ENCODE peak calls at places on chromosome 20, in four cellular contexts. B is brain microvascular endothelial cell; Y is bronchial epithelial cell; J is CD8-positive, alpha-beta T cell. A is an unnamed sample.

GRCh38 chr20:31719644-31720485 is 2.8 kb downstream of the BCL2L1 start:
- DNase-seq in B (no peak), Y (peak; percentile 37), J (no peak), A (peak; percentile 88)

GRCh38 chr20:14569631-14570030 is 232.2 kb upstream of the FLRT3 start:
- DNase-seq in B (no peak), Y (no peak), J (no peak), A (no peak)

GRCh38 chr20:35883778-35884540 is 70.3 kb downstream of the SCAND1 start:
- DNase-seq in B (peak; percentile 100), Y (peak; percentile 100), J (peak; percentile 75), A (peak; percentile 98)

GRCh38 chr20:309841-310644 is 12.7 kb downstream of the ZCCHC3 start:
- DNase-seq in B (peak; percentile 99), Y (peak; percentile 68), J (peak; percentile 83), A (peak; percentile 98)

GRCh38 chr20:32763202-32763999 is 1.2 kb downstream of the DNMT3B start:
- DNase-seq in B (no peak), Y (no peak), J (no peak), A (no peak)

GRCh38 chr20:25017257-25017803 is 24.8 kb upstream of the APMAP start:
- DNase-seq in B (no peak), Y (peak; percentile 89), J (no peak), A (no peak)

GRCh38 chr20:36540551-36541211 is 638 bp upstream of the MYL9 start:
- DNase-seq in B (no peak), Y (no peak), J (no peak), A (no peak)

GRCh38 chr20:18750735-18751134 is 62.8 kb upstream of the SCP2D1 start:
- DNase-seq in B (no peak), Y (no peak), J (no peak), A (no peak)

GRCh38 chr20:54324041-54324440 is 116.2 kb downstream of the PFDN4 start:
- DNase-seq in B (no peak), Y (no peak), J (no peak), A (no peak)

GRCh38 chr20:10671221-10671849 is 2.5 kb downstream of the JAG1 start:
- DNase-seq in B (peak; percentile 91), Y (peak; percentile 90), J (no peak), A (peak; percentile 78)

GRCh38 chr20:33584976-33585375 is 77.2 kb upstream of the C20orf144 start:
- DNase-seq in B (no peak), Y (no peak), J (no peak), A (no peak)

GRCh38 chr20:17480696-17481095 is 50.5 kb downstream of the BFSP1 start:
- DNase-seq in B (no peak), Y (no peak), J (no peak), A (no peak)

GRCh38 chr20:24118781-24119175 is 130.2 kb upstream of the GGTLC1 start:
- DNase-seq in B (no peak), Y (peak; percentile 54), J (no peak), A (no peak)

GRCh38 chr20:45095753-45096371 is 5.1 kb downstream of the KCNS1 start:
- DNase-seq in B (peak; percentile 57), Y (peak; percentile 61), J (peak; percentile 75), A (no peak)

GRCh38 chr20:4817230-4817671 is 95.5 kb downstream of the PRND start:
- DNase-seq in B (no peak), Y (peak; percentile 37), J (no peak), A (peak; percentile 57)

GRCh38 chr20:34037121-34037520 is 43.4 kb downstream of the RALY start:
- DNase-seq in B (no peak), Y (peak; percentile 52), J (peak; percentile 69), A (no peak)

GRCh38 chr20:9024996-9025395 is 43.9 kb upstream of the PLCB4 start:
- DNase-seq in B (no peak), Y (no peak), J (no peak), A (no peak)

GRCh38 chr20:23668477-23668951 is 20.3 kb downstream of the CST4 start:
- DNase-seq in B (peak; percentile 58), Y (peak; percentile 50), J (no peak), A (peak; percentile 18)

GRCh38 chr20:46731770-46732169 is 22.3 kb downstream of the SLC2A10 start:
- DNase-seq in B (no peak), Y (no peak), J (no peak), A (no peak)

GRCh38 chr20:18058661-18059467 is 1.1 kb upstream of the OVOL2 start:
- DNase-seq in B (no peak), Y (no peak), J (no peak), A (no peak)

GRCh38 chr20:41009960-41010359 is 18.7 kb upstream of the TOP1 start:
- DNase-seq in B (peak; percentile 48), Y (no peak), J (no peak), A (no peak)

GRCh38 chr20:38304845-38305447 is 990 bp downstream of the BPI start:
- DNase-seq in B (peak; percentile 49), Y (peak; percentile 26), J (no peak), A (no peak)

GRCh38 chr20:16821211-16822089 is 73.3 kb downstream of the OTOR start:
- DNase-seq in B (peak; percentile 19), Y (peak; percentile 47), J (no peak), A (peak; percentile 41)

GRCh38 chr20:23340524-23340923 is 10.1 kb upstream of the NXT1 start:
- DNase-seq in B (peak; percentile 73), Y (peak; percentile 70), J (no peak), A (peak; percentile 14)

GRCh38 chr20:14334306-14334930 is 3.0 kb downstream of the FLRT3 start:
- DNase-seq in B (peak; percentile 45), Y (peak; percentile 72), J (no peak), A (peak; percentile 32)

GRCh38 chr20:6026051-6026450 is 27.8 kb downstream of the LRRN4 start:
- DNase-seq in B (peak; percentile 70), Y (peak; percentile 64), J (no peak), A (no peak)

GRCh38 chr20:16445482-16445881 is 127.8 kb downstream of the KIF16B start:
- DNase-seq in B (no peak), Y (no peak), J (no peak), A (no peak)

GRCh38 chr20:31693987-31694661 is 28.5 kb downstream of the BCL2L1 start:
- DNase-seq in B (no peak), Y (no peak), J (no peak), A (no peak)

GRCh38 chr20:43448748-43449535 is 8.8 kb upstream of the SRSF6 start:
- DNase-seq in B (peak; percentile 41), Y (peak; percentile 45), J (peak; percentile 58), A (no peak)

GRCh38 chr20:663315-664090 is 10.5 kb upstream of the SRXN1 start:
- DNase-seq in B (no peak), Y (no peak), J (no peak), A (no peak)

GRCh38 chr20:11941593-11942261 is 24.0 kb downstream of the BTBD3 start:
- DNase-seq in B (no peak), Y (no peak), J (no peak), A (no peak)

GRCh38 chr20:44721785-44722054 is 6.6 kb downstream of the CCN5 start:
- DNase-seq in B (no peak), Y (no peak), J (no peak), A (no peak)

GRCh38 chr20:40606660-40607059 is 82.4 kb downstream of the MAFB start:
- DNase-seq in B (no peak), Y (no peak), J (no peak), A (no peak)

GRCh38 chr20:13255356-13255755 is 34.3 kb downstream of the ISM1 start:
- DNase-seq in B (no peak), Y (no peak), J (no peak), A (no peak)

GRCh38 chr20:13960525-13960924 is 29.9 kb downstream of the SEL1L2 start:
- DNase-seq in B (no peak), Y (no peak), J (no peak), A (no peak)

GRCh38 chr20:45833883-45834796 is 541 bp downstream of the SNX21 start:
- DNase-seq in B (no peak), Y (no peak), J (peak; percentile 67), A (no peak)

GRCh38 chr20:36542516-36543186 is 1.3 kb downstream of the MYL9 start:
- DNase-seq in B (no peak), Y (no peak), J (no peak), A (no peak)

GRCh38 chr20:24962182-24962492 is 13.1 kb downstream of the CST7 start:
- DNase-seq in B (no peak), Y (no peak), J (no peak), A (no peak)

GRCh38 chr20:43040427-43040826 is 149.3 kb downstream of the PTPRT start:
- DNase-seq in B (no peak), Y (no peak), J (no peak), A (no peak)

GRCh38 chr20:31440012-31440659 is at the start of gene DEFB123:
- DNase-seq in B (no peak), Y (no peak), J (no peak), A (no peak)

GRCh38 chr20:48421547-48421946 is 406.3 kb downstream of the PREX1 start:
- DNase-seq in B (no peak), Y (no peak), J (no peak), A (no peak)
- TF ChIP-seq CTCF in B (no peak), Y (no peak), J (no peak), A (no peak)

DNA sequence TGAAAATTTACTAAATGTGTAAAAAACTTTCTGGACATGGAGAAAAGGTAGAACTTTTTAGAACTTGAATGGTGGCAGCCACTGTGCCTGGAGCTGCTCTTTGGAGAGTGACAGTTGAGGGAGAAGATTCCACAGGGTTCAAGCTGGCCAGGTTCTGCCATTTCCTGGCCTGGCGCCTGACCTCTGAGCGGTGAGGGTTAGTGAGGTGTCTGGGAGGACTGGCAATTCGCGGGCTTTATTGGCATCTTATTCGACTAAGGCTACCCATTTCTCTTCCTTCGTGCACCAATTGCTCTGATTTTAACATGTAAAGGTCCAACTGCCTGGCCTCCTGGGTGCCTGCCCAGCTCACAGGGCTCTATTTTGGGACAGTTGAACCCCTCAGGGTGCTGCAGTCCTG is 2.4 kb downstream of the SNAI1 start:
- DNase-seq in B (no peak), Y (no peak), J (no peak), A (no peak)
- H3K4me3 ChIP-seq in B (peak overlapping the region; percentile 97), Y (no peak overlapping the region), J (no peak overlapping the region), A (no peak overlapping the region)

GRCh38 chr20:59908855-59909254 is 24.6 kb downstream of the SYCP2 start:
- DNase-seq in B (no peak), Y (no peak), J (no peak), A (no peak)

GRCh38 chr20:59902470-59902869 is 31.0 kb downstream of the SYCP2 start:
- DNase-seq in B (no peak), Y (no peak), J (no peak), A (no peak)

DNA sequence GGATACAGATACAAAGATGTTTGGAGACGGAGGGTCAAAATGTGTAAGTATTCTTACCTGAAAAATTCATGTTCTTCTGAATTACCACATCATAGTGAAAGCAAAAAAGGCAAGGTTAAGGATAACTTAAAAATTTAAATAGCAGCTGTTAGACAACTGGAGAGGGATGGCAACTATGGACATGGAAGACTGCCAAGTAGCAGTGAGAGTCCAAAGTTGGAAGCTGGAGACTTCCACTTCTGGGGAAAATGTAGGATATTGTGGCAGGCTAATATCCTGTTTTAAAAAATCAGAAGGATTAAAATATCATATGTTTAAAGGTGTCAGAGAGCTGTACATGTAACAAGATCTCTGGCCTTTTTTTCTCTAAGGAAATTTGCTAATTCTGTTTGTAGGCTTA is 29.8 kb downstream of the SYCP2 start:
- DNase-seq in B (no peak), Y (no peak), J (no peak), A (no peak)
- TF ChIP-seq CTCF in B (no peak), Y (no peak), J (no peak), A (no peak)

DNA sequence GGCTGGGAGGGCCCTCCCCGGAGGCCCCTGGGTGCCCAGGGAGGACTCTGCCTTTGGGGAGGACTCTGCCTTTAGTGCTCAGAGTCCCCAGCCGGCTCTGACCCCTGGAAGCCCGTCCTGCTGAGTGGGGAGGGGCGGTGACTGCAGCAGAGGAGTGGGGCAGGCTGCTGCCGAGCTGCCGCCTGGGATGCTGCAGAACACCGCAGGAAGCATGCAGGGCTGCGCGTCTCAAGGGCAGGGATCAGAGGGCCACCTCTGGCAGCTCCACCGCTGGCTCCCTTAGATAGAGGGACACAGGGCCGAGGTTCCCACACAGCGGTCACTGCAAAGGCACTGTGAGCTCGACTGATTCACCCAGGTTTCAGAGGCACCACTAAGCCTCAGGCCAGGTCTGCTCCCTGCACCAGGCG is 82.2 kb upstream of the GATA5 start:
- DNase-seq in B (no peak), Y (no peak), J (no peak), A (no peak)
- H3K4me3 ChIP-seq in B (no peak overlapping the region), Y (no peak overlapping the region), J (no peak overlapping the region), A (no peak overlapping the region)

A was measured in kidney epithelial cell.